ENCODE peak calls at places on chromosomes 2 and 18, in ten cellular contexts. K is H9, O is NAMALWA, S is spleen, N is NCI-H1436 treated with DMSO at 0.1 percent for 48 hours, P is M059J, W is LHCN-M2, T is body of pancreas, C is progenitor cell of endocrine pancreas, Z is tibial artery. F is an unnamed sample.

GRCh38 chr2:20422679-20423271 is 24.1 kb upstream of the RHOB start:
- DNase-seq in K (peak; percentile 68), O (peak; percentile 25), S (no peak), N (no peak), P (no peak), W (peak; percentile 71), T (no peak), C (peak; percentile 6), Z (peak; percentile 65), F (no peak)

GRCh38 chr18:51908598-51908944 is 431.4 kb upstream of the DCC start:
- DNase-seq in K (no peak), O (no peak), S (no peak), N (no peak), P (no peak), W (no peak), T (no peak), C (no peak), Z (no peak), F (no peak)

GRCh38 chr18:37238271-37238670 is 327.3 kb downstream of the CELF4 start:
- DNase-seq in K (no peak), O (no peak), S (no peak), N (no peak), P (no peak), W (no peak), T (no peak), C (no peak), Z (no peak), F (no peak)

GRCh38 chr2:85275984-85276540 is 51.7 kb downstream of the TGOLN2 start:
- DNase-seq in K (no peak), O (no peak), S (no peak), N (no peak), P (no peak), W (no peak), T (no peak), C (no peak), Z (no peak), F (no peak)

GRCh38 chr18:78517973-78518372 is 461.6 kb upstream of the SALL3 start:
- DNase-seq in K (no peak), O (no peak), S (no peak), N (no peak), P (no peak), W (no peak), T (no peak), C (no peak), Z (peak; percentile 39), F (no peak)

GRCh38 chr2:126700677-126701076 is 44.7 kb downstream of the GYPC start:
- DNase-seq in K (no peak), O (no peak), S (no peak), N (no peak), P (no peak), W (no peak), T (no peak), C (no peak), Z (no peak), F (no peak)

GRCh38 chr2:100676346-100676745 is 113.6 kb downstream of the PDCL3 start:
- DNase-seq in K (no peak), O (no peak), S (no peak), N (no peak), P (peak; percentile 4), W (no peak), T (no peak), C (no peak), Z (no peak), F (no peak)

GRCh38 chr2:10235099-10235908 is 67.4 kb upstream of the HPCAL1 start:
- DNase-seq in K (no peak), O (no peak), S (peak; percentile 58), N (no peak), P (no peak), W (no peak), T (no peak), C (no peak), Z (peak; percentile 37), F (no peak)

GRCh38 chr2:204608261-204608660 is 63.0 kb downstream of the PARD3B start:
- DNase-seq in K (no peak), O (no peak), S (no peak), N (no peak), P (no peak), W (no peak), T (no peak), C (no peak), Z (no peak), F (no peak)

GRCh38 chr2:71150082-71150816 is 19.8 kb downstream of the MPHOSPH10 start:
- DNase-seq in K (no peak), O (no peak), S (no peak), N (no peak), P (no peak), W (no peak), T (no peak), C (no peak), Z (no peak), F (no peak)

GRCh38 chr2:174681983-174682577 is 82.2 kb downstream of the CHRNA1 start:
- DNase-seq in K (peak; percentile 46), O (peak; percentile 31), S (peak; percentile 92), N (no peak), P (peak; percentile 33), W (peak; percentile 41), T (peak; percentile 41), C (peak; percentile 26), Z (peak; percentile 79), F (no peak)

GRCh38 chr2:237490805-237491194 is 3.7 kb downstream of the MLPH start:
- DNase-seq in K (no peak), O (no peak), S (no peak), N (no peak), P (no peak), W (no peak), T (no peak), C (no peak), Z (no peak), F (no peak)

GRCh38 chr2:86035883-86036789 is 69.5 kb downstream of the POLR1A start:
- DNase-seq in K (no peak), O (peak; percentile 97), S (peak; percentile 94), N (peak; percentile 81), P (peak; percentile 25), W (peak; percentile 96), T (peak; percentile 93), C (peak; percentile 26), Z (peak; percentile 81), F (no peak)

GRCh38 chr2:241461693-241462677 is 46.4 kb downstream of the STK25 start:
- DNase-seq in K (no peak), O (no peak), S (no peak), N (no peak), P (no peak), W (no peak), T (peak; percentile 53), C (no peak), Z (no peak), F (no peak)

GRCh38 chr2:10378189-10378588 is 69.9 kb downstream of the ODC1 start:
- DNase-seq in K (no peak), O (peak; percentile 92), S (peak; percentile 86), N (no peak), P (no peak), W (no peak), T (peak; percentile 63), C (no peak), Z (no peak), F (no peak)

GRCh38 chr18:1593091-1593490 is 688.4 kb downstream of the ADCYAP1 start:
- DNase-seq in K (no peak), O (no peak), S (no peak), N (no peak), P (peak; percentile 0), W (no peak), T (no peak), C (no peak), Z (no peak), F (no peak)

GRCh38 chr2:237298323-237299118 is 115.4 kb downstream of the COL6A3 start:
- DNase-seq in K (no peak), O (no peak), S (no peak), N (no peak), P (peak; percentile 93), W (peak; percentile 71), T (no peak), C (no peak), Z (no peak), F (no peak)

GRCh38 chr2:57497489-57498096 is 549.0 kb upstream of the VRK2 start:
- DNase-seq in K (peak; percentile 38), O (peak; percentile 71), S (no peak), N (no peak), P (peak; percentile 62), W (peak; percentile 57), T (peak; percentile 65), C (peak; percentile 24), Z (no peak), F (no peak)

GRCh38 chr2:54818226-54818625 is 94.8 kb downstream of the EML6 start:
- DNase-seq in K (no peak), O (no peak), S (no peak), N (no peak), P (no peak), W (no peak), T (peak; percentile 30), C (no peak), Z (no peak), F (no peak)

GRCh38 chr2:15548974-15549373 is 12.2 kb downstream of the NBAS start:
- DNase-seq in K (no peak), O (no peak), S (no peak), N (no peak), P (no peak), W (no peak), T (no peak), C (no peak), Z (no peak), F (no peak)

GRCh38 chr2:195319112-195319460 is 337.9 kb upstream of the SLC39A10 start:
- DNase-seq in K (no peak), O (no peak), S (no peak), N (no peak), P (peak; percentile 75), W (peak; percentile 75), T (no peak), C (no peak), Z (no peak), F (no peak)

GRCh38 chr18:3060667-3061580 is 48.0 kb upstream of the LPIN2 start:
- DNase-seq in K (no peak), O (no peak), S (no peak), N (no peak), P (peak; percentile 14), W (no peak), T (no peak), C (no peak), Z (no peak), F (no peak)

GRCh38 chr2:11398710-11399109 is 54.3 kb upstream of the ROCK2 start:
- DNase-seq in K (no peak), O (no peak), S (no peak), N (no peak), P (no peak), W (no peak), T (peak; percentile 44), C (no peak), Z (no peak), F (no peak)

GRCh38 chr2:171553858-171554257 is 31.6 kb downstream of the CYBRD1 start:
- DNase-seq in K (peak; percentile 38), O (no peak), S (no peak), N (peak; percentile 94), P (peak; percentile 87), W (no peak), T (no peak), C (no peak), Z (no peak), F (no peak)

GRCh38 chr2:37287966-37288365 is 36.7 kb downstream of the PRKD3 start:
- DNase-seq in K (no peak), O (peak; percentile 35), S (no peak), N (no peak), P (peak; percentile 20), W (no peak), T (no peak), C (no peak), Z (no peak), F (no peak)

GRCh38 chr2:62672601-62673000 is 32.9 kb upstream of the EHBP1 start:
- DNase-seq in K (peak; percentile 66), O (no peak), S (no peak), N (no peak), P (peak; percentile 77), W (peak; percentile 69), T (no peak), C (peak; percentile 17), Z (no peak), F (no peak)

GRCh38 chr2:120937736-120938131 is 202.1 kb downstream of the GLI2 start:
- DNase-seq in K (no peak), O (no peak), S (no peak), N (no peak), P (peak; percentile 62), W (no peak), T (no peak), C (no peak), Z (no peak), F (no peak)

GRCh38 chr2:61176755-61177726 is 15.1 kb downstream of the C2orf74 start:
- DNase-seq in K (peak; percentile 96), O (peak; percentile 93), S (peak; percentile 99), N (peak; percentile 28), P (peak; percentile 90), W (peak; percentile 92), T (peak; percentile 95), C (peak; percentile 95), Z (peak; percentile 96), F (peak; percentile 61)

F was measured in thoracic aorta.